ENCODE peak calls at places on chromosomes 2 and 18, in five cellular contexts. One of them, this sample, is unnamed.

GRCh38 chr2:42156756-42157155 is 12.4 kb upstream of the EML4 start:
- DNase-seq in Calu3: no peak
- DNase-seq in coronary artery: no peak
- DNase-seq in cardiac fibroblast: no peak
- DNase-seq in psoas muscle: no peak
- DNase-seq in this sample: no peak

GRCh38 chr2:234468503-234468902 is 28.4 kb downstream of the ARL4C start:
- DNase-seq in Calu3: no peak
- DNase-seq in psoas muscle: no peak
- DNase-seq in cardiac fibroblast: no peak
- DNase-seq in coronary artery: no peak
- DNase-seq in this sample: no peak

GRCh38 chr18:34970106-34970505 is 71.1 kb upstream of the MAPRE2 start:
- DNase-seq in coronary artery: no peak
- DNase-seq in cardiac fibroblast: no peak
- DNase-seq in Calu3: no peak
- DNase-seq in psoas muscle: no peak
- DNase-seq in this sample: no peak

GRCh38 chr18:10525563-10526210 is at the start of gene NAPG:
- DNase-seq in Calu3: peak
- DNase-seq in cardiac fibroblast: peak
- DNase-seq in psoas muscle: peak
- DNase-seq in coronary artery: peak
- DNase-seq in this sample: peak

GRCh38 chr2:119455066-119455718 is 23.5 kb downstream of the TMEM37 start:
- DNase-seq in cardiac fibroblast: peak
- DNase-seq in psoas muscle: no peak
- DNase-seq in Calu3: no peak
- DNase-seq in coronary artery: no peak
- DNase-seq in this sample: no peak

GRCh38 chr2:75865083-75865482 is 154.4 kb upstream of the GCFC2 start:
- DNase-seq in coronary artery: no peak
- DNase-seq in psoas muscle: no peak
- DNase-seq in cardiac fibroblast: no peak
- DNase-seq in Calu3: no peak
- DNase-seq in this sample: no peak

GRCh38 chr2:138446043-138446442 is 55.5 kb upstream of the SPOPL start:
- DNase-seq in psoas muscle: no peak
- DNase-seq in coronary artery: no peak
- DNase-seq in Calu3: no peak
- DNase-seq in cardiac fibroblast: no peak
- DNase-seq in this sample: no peak

GRCh38 chr2:97734061-97734912 is 20.9 kb downstream of the ZAP70 start:
- DNase-seq in Calu3: no peak
- DNase-seq in coronary artery: no peak
- DNase-seq in psoas muscle: no peak
- DNase-seq in cardiac fibroblast: no peak
- DNase-seq in this sample: no peak

GRCh38 chr2:161077367-161078210 is 82.6 kb upstream of the TANK start:
- DNase-seq in cardiac fibroblast: peak
- DNase-seq in coronary artery: no peak
- DNase-seq in psoas muscle: no peak
- DNase-seq in Calu3: no peak
- DNase-seq in this sample: no peak

GRCh38 chr2:27303093-27304025 is 4.9 kb downstream of the UCN start:
- DNase-seq in psoas muscle: no peak
- DNase-seq in Calu3: peak
- DNase-seq in cardiac fibroblast: peak
- DNase-seq in coronary artery: no peak
- DNase-seq in this sample: no peak

GRCh38 chr2:23630961-23631360 is 246.0 kb downstream of the KLHL29 start:
- DNase-seq in cardiac fibroblast: no peak
- DNase-seq in coronary artery: no peak
- DNase-seq in psoas muscle: no peak
- DNase-seq in Calu3: no peak
- DNase-seq in this sample: no peak

GRCh38 chr2:150710041-150710440 is 222.6 kb upstream of the RND3 start:
- DNase-seq in cardiac fibroblast: no peak
- DNase-seq in coronary artery: no peak
- DNase-seq in Calu3: no peak
- DNase-seq in psoas muscle: no peak
- DNase-seq in this sample: no peak
- TF ChIP-seq CTCF in cardiac fibroblast: no peak
- TF ChIP-seq CTCF in coronary artery: no peak
- TF ChIP-seq CTCF in Calu3: no peak
- TF ChIP-seq CTCF in psoas muscle: no peak
- TF ChIP-seq CTCF in this sample: no peak

DNA sequence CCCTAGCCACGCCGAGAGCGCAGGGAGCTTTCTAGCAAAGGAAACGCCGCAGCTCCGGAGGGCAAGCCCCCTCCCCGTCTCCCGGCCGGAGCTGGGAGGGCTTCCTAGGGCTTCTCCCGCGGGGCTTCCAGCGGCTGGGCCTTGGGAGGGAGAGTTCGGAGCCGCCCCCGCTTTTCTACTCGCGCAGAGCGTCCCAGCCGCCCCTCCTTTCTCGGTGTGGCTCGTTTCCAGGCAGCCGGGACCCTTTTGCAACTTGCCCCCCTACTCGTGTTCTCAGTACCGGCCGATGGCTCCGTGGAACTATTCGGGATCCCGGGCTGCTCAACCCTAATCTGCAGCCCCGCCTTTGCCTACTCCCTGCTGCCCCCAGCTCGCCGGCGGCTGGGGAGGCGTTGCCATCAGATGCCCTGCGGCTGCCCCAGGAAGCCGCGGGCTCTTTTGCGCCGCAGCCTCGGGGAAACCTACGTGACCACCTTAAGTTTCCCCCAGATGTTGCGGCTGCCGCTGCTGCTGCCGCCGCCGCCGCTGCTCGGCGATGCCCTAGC is 1.5 kb upstream of the NR4A2 start:
- DNase-seq in Calu3: peak
- DNase-seq in cardiac fibroblast: no peak
- DNase-seq in psoas muscle: peak
- DNase-seq in coronary artery: no peak
- DNase-seq in this sample: peak
- TF ChIP-seq CTCF in Calu3: no peak
- TF ChIP-seq CTCF in cardiac fibroblast: peak
- TF ChIP-seq CTCF in psoas muscle: no peak
- TF ChIP-seq CTCF in coronary artery: peak
- TF ChIP-seq CTCF in this sample: no peak

DNA sequence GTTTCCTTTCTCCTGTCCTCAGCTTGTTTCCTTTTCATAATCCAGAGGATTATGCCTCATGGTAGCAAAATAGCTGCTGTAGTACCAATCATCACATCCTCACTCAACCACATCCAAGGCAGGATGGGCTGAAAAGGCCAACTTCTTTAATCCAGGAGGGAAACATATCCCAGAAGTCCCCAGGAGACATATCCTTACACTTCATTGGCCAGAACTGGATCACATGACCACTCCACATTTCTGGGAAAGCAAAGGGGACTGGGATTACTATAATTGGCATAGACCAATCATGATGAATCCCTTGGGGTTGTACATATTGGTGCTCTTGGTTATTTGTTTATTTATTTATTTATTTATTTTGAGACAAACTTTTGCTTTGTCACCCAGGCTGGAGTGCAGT is 54.0 kb upstream of the LYPD6B start:
- DNase-seq in coronary artery: no peak
- DNase-seq in Calu3: no peak
- DNase-seq in cardiac fibroblast: no peak
- DNase-seq in psoas muscle: no peak
- DNase-seq in this sample: no peak
- TF ChIP-seq CTCF in coronary artery: no peak
- TF ChIP-seq CTCF in Calu3: no peak
- TF ChIP-seq CTCF in cardiac fibroblast: no peak
- TF ChIP-seq CTCF in psoas muscle: no peak
- TF ChIP-seq CTCF in this sample: no peak

GRCh38 chr2:181891258-181891965 is at the start of gene ITPRID2:
- DNase-seq in psoas muscle: peak
- DNase-seq in cardiac fibroblast: peak
- DNase-seq in Calu3: peak
- DNase-seq in coronary artery: no peak
- DNase-seq in this sample: peak
- TF ChIP-seq CTCF in psoas muscle: peak
- TF ChIP-seq CTCF in cardiac fibroblast: no peak
- TF ChIP-seq CTCF in Calu3: peak
- TF ChIP-seq CTCF in coronary artery: no peak
- TF ChIP-seq CTCF in this sample: peak

DNA sequence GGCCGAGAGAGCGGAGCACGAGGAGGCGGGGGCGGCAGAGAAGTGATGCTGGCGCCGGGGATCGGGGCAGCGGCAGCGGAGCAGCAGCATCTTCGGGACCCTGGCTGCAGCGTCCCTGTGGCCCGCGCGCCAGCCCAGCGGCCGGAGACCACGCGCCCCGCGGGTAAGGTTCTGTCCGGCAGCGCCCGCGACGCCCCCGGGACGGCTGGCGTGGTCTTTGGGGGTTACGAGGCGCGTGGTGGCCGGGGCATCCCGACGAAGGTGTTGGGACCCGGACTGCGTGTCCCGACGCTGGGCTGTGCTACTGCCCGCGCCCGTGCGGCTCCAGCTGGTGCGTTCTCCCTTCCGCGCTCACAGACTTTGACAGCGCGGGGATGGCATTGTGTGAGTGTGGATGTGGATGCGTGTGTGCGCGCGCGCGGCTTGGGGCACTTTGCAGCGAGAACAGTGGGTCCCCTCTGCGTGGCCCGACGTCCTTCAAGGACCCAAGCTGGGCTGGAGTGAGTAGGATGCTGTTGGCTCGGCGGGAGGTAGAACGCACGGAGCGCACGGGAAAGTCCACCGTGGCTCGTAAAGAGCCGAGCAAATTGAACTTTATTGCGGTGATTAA is 405.0 kb downstream of the XIRP2 start:
- DNase-seq in coronary artery: no peak
- DNase-seq in cardiac fibroblast: peak
- DNase-seq in Calu3: peak
- DNase-seq in psoas muscle: peak
- DNase-seq in this sample: no peak
- TF ChIP-seq CTCF in coronary artery: no peak
- TF ChIP-seq CTCF in cardiac fibroblast: no peak
- TF ChIP-seq CTCF in Calu3: no peak
- TF ChIP-seq CTCF in psoas muscle: no peak
- TF ChIP-seq CTCF in this sample: no peak

DNA sequence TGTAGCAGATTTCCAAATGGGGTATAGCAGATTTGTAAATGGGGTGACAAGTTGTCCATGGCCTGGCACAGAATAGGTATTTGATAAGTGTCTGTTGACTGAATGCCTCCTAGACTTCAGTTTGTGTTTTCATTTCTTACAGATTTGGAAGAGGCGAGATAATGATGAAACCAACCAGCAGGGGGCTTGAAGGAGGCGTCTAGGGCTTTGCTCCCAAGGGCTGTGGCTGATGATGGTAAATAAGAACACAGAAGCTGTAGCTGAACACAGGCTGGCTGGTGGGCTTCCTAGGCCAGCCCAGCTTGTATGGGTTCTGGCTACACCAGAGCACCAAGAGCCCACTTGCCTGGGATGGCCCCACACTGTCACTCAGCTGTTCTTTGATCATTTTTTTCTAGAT is 19.4 kb downstream of the SFTPB start:
- DNase-seq in Calu3: peak
- DNase-seq in cardiac fibroblast: peak
- DNase-seq in psoas muscle: no peak
- DNase-seq in coronary artery: no peak
- DNase-seq in this sample: no peak
- TF ChIP-seq CTCF in Calu3: peak
- TF ChIP-seq CTCF in cardiac fibroblast: peak
- TF ChIP-seq CTCF in psoas muscle: peak
- TF ChIP-seq CTCF in coronary artery: no peak
- TF ChIP-seq CTCF in this sample: peak

DNA sequence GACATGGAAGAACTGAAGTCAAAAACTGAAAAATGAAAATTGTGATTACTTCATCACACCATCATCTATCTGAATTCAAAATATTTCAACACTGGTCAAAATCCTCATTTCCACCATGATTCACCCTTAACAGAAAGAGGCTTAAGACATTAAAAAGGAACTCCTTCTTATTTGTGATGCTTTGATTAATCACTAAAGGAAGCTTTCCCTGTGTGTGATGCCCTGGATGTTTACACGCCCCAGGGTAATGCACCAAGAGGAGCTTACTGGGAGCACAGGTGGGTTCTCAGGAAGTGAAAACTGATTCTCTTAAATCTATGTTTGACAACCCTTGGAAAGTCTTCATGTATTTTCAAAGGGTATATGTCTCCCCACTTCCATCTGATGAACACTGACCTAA is 11.5 kb downstream of the GRB14 start:
- DNase-seq in cardiac fibroblast: no peak
- DNase-seq in psoas muscle: no peak
- DNase-seq in Calu3: no peak
- DNase-seq in coronary artery: no peak
- DNase-seq in this sample: no peak
- TF ChIP-seq CTCF in cardiac fibroblast: no peak
- TF ChIP-seq CTCF in psoas muscle: no peak
- TF ChIP-seq CTCF in Calu3: no peak
- TF ChIP-seq CTCF in coronary artery: no peak
- TF ChIP-seq CTCF in this sample: no peak